ENCODE peak calls at places on chromosomes 11 and 22, in six cellular contexts. P is M059J; Y is fibroblast of the aortic adventitia; A is brain microvascular endothelial cell; G is effector CD4-positive, alpha-beta T cell; S is upper lobe of right lung. N is an unnamed sample.

GRCh38 chr22:27972732-27973698 is 54.0 kb upstream of the PITPNB start:
- DNase-seq in A (no peak), G (no peak), P (peak; percentile 16), Y (peak; percentile 58), S (no peak), N (no peak)

GRCh38 chr11:9774591-9775392 is 110.9 kb downstream of the SWAP70 start:
- DNase-seq in Y (peak; percentile 92), S (no peak), P (peak; percentile 91), A (peak; percentile 90), G (no peak), N (no peak)

GRCh38 chr11:74636633-74637184 is 44.3 kb downstream of the POLD3 start:
- DNase-seq in G (no peak), A (peak; percentile 58), P (peak; percentile 88), Y (peak; percentile 82), S (no peak), N (peak; percentile 21)

GRCh38 chr22:17779286-17780115 is 5.2 kb upstream of the BID start:
- DNase-seq in Y (no peak), S (no peak), P (no peak), G (no peak), A (no peak), N (no peak)

GRCh38 chr22:38316340-38317236 is 645 bp downstream of the CSNK1E start:
- DNase-seq in P (peak; percentile 44), G (peak; percentile 51), S (peak; percentile 89), Y (peak; percentile 58), A (no peak), N (peak; percentile 45)

GRCh38 chr11:114346709-114347141 is 50.5 kb downstream of the NNMT start:
- DNase-seq in P (peak; percentile 28), A (no peak), G (no peak), S (no peak), Y (no peak), N (no peak)

GRCh38 chr22:46622081-46622521 is 1.9 kb downstream of the GRAMD4 start:
- DNase-seq in A (no peak), Y (no peak), P (no peak), G (no peak), S (no peak), N (no peak)

GRCh38 chr11:130431337-130431773 is 2.9 kb upstream of the ADAMTS8 start:
- DNase-seq in S (peak; percentile 75), Y (peak; percentile 79), P (peak; percentile 61), A (peak; percentile 68), G (peak; percentile 55), N (no peak)

GRCh38 chr22:25081409-25081824 is 118.2 kb upstream of the CRYBB3 start:
- DNase-seq in Y (no peak), S (no peak), A (no peak), P (peak; percentile 20), G (peak; percentile 23), N (no peak)

GRCh38 chr22:40203568-40203967 is 25.8 kb downstream of the TNRC6B start:
- DNase-seq in G (no peak), S (no peak), A (no peak), P (peak; percentile 39), Y (no peak), N (no peak)

GRCh38 chr11:128804481-128804880 is 62.6 kb downstream of the KCNJ1 start:
- DNase-seq in S (no peak), G (no peak), P (peak; percentile 34), Y (peak; percentile 23), A (peak; percentile 21), N (no peak)

GRCh38 chr11:70942593-70942992 is 309.8 kb downstream of the SHANK2 start:
- DNase-seq in A (no peak), G (no peak), S (no peak), P (no peak), Y (no peak), N (no peak)

GRCh38 chr11:46210133-46210636 is 67.3 kb upstream of the CREB3L1 start:
- DNase-seq in S (no peak), G (no peak), P (peak; percentile 94), Y (peak; percentile 78), A (peak; percentile 43), N (no peak)

GRCh38 chr22:29370556-29370955 is 17.8 kb downstream of the AP1B1 start:
- DNase-seq in A (no peak), S (no peak), Y (no peak), P (no peak), G (no peak), N (no peak)

GRCh38 chr22:37043828-37044538 is 7.6 kb upstream of the KCTD17 start:
- DNase-seq in A (no peak), S (peak; percentile 90), P (peak; percentile 49), Y (peak; percentile 31), G (no peak), N (no peak)

GRCh38 chr11:12682730-12683500 is 8.7 kb downstream of the TEAD1 start:
- DNase-seq in S (no peak), A (no peak), Y (no peak), G (no peak), P (no peak), N (no peak)

GRCh38 chr11:128859563-128860441 is 7.3 kb downstream of the KCNJ1 start:
- DNase-seq in P (no peak), Y (peak; percentile 53), A (peak; percentile 23), G (peak; percentile 65), S (peak; percentile 91), N (no peak)

GRCh38 chr11:23226331-23226909 is 366.1 kb upstream of the CCDC179 start:
- DNase-seq in Y (peak; percentile 68), P (peak; percentile 35), G (no peak), S (no peak), A (peak; percentile 19), N (peak; percentile 30)

GRCh38 chr11:15845261-15845660 is 511.1 kb downstream of the SOX6 start:
- DNase-seq in S (no peak), Y (no peak), P (no peak), A (no peak), G (no peak), N (peak; percentile 41)

GRCh38 chr22:30325724-30326703 is 727 bp downstream of the TBC1D10A start:
- DNase-seq in Y (no peak), S (no peak), P (no peak), A (no peak), G (no peak), N (no peak)

GRCh38 chr11:13229136-13229535 is 48.5 kb upstream of the BMAL1 start:
- DNase-seq in Y (no peak), P (no peak), S (no peak), A (no peak), G (no peak), N (no peak)

GRCh38 chr11:14132312-14132711 is 169.8 kb downstream of the SPON1 start:
- DNase-seq in Y (peak; percentile 19), S (no peak), G (no peak), A (no peak), P (peak; percentile 3), N (no peak)